ENCODE peak calls at places on chromosomes 2 and 18, in five cellular contexts. P, O, Z, T and G are unnamed samples.

GRCh38 chr2:126638781-126639180 is 17.2 kb upstream of the GYPC start:
- DNase-seq in Z (no peak), P (no peak), T (no peak), O (no peak), G (no peak)

GRCh38 chr2:180519276-180519675 is 461.1 kb upstream of the UBE2E3 start:
- DNase-seq in P (peak; percentile 12), O (no peak), T (no peak), Z (no peak), G (no peak)

GRCh38 chr18:51128533-51128932 is 68.9 kb downstream of the MEX3C start:
- DNase-seq in P (no peak), O (no peak), T (no peak), Z (no peak), G (no peak)

GRCh38 chr2:65263257-65263656 is 35.6 kb downstream of the ACTR2 start:
- DNase-seq in Z (no peak), T (no peak), O (no peak), P (no peak), G (no peak)

GRCh38 chr2:6337123-6337830 is 528.4 kb downstream of the CMPK2 start:
- DNase-seq in T (no peak), Z (no peak), P (no peak), O (no peak), G (peak; percentile 3)

GRCh38 chr18:1018211-1018651 is 113.6 kb downstream of the ADCYAP1 start:
- DNase-seq in P (no peak), Z (no peak), T (no peak), O (no peak), G (no peak)

GRCh38 chr2:425947-426346 is 138.1 kb upstream of the ALKAL2 start:
- DNase-seq in Z (no peak), P (no peak), O (no peak), T (no peak), G (no peak)

GRCh38 chr2:80166457-80166856 is 138.1 kb downstream of the LRRTM1 start:
- DNase-seq in T (no peak), Z (no peak), O (peak; percentile 49), P (no peak), G (no peak)

GRCh38 chr2:48419884-48420511 is 110.0 kb upstream of the STON1 start:
- DNase-seq in O (no peak), T (no peak), P (no peak), Z (no peak), G (no peak)

GRCh38 chr2:98615481-98615880 is 7.1 kb downstream of the UNC50 start:
- DNase-seq in O (no peak), P (no peak), Z (no peak), T (no peak), G (peak; percentile 44)

GRCh38 chr2:199458017-199458805 is 472 bp upstream of the SATB2 start:
- DNase-seq in P (no peak), T (no peak), Z (no peak), O (peak; percentile 75), G (peak; percentile 64)

GRCh38 chr18:38369772-38370690 is 804.4 kb upstream of the CELF4 start:
- DNase-seq in T (peak; percentile 12), P (no peak), O (no peak), Z (no peak), G (no peak)

GRCh38 chr2:233118601-233119000 is 58.5 kb downstream of the INPP5D start:
- DNase-seq in O (no peak), Z (no peak), T (no peak), P (no peak), G (no peak)

GRCh38 chr2:85017436-85018048 is 46.6 kb downstream of the KCMF1 start:
- DNase-seq in Z (no peak), P (no peak), O (peak; percentile 25), T (no peak), G (peak; percentile 61)

GRCh38 chr2:1940660-1941059 is 196.3 kb upstream of the PXDN start:
- DNase-seq in O (peak; percentile 2), T (no peak), Z (no peak), P (no peak), G (no peak)

GRCh38 chr2:138137949-138138348 is 173.7 kb downstream of the HNMT start:
- DNase-seq in P (peak; percentile 63), T (no peak), O (no peak), Z (no peak), G (no peak)

GRCh38 chr2:144583741-144584453 is 64.0 kb upstream of the ZEB2 start:
- DNase-seq in O (peak; percentile 37), P (no peak), T (no peak), Z (no peak), G (no peak)

GRCh38 chr2:3635171-3636008 is 22.6 kb upstream of the ALLC start:
- DNase-seq in Z (no peak), P (no peak), O (no peak), T (no peak), G (no peak)

GRCh38 chr2:119223521-119224390 is at the start of gene STEAP3:
- DNase-seq in T (no peak), O (peak; percentile 91), Z (peak; percentile 65), P (peak; percentile 74), G (peak; percentile 86)
- TF ChIP-seq CREB1 in T (no peak), O (no peak), Z (no peak), P (no peak), G (no peak)

GRCh38 chr18:11689972-11690570 is 1.0 kb downstream of the GNAL start:
- DNase-seq in T (no peak), O (no peak), P (no peak), Z (no peak), G (no peak)

GRCh38 chr18:11689031-11689971 is at the start of gene GNAL:
- DNase-seq in T (no peak), O (peak; percentile 53), P (peak; percentile 55), Z (peak; percentile 75), G (peak; percentile 96)
- TF ChIP-seq EZH2 in T (peak; percentile 91), O (peak; percentile 64), P (peak; percentile 75), Z (no peak), G (no peak)

DNA sequence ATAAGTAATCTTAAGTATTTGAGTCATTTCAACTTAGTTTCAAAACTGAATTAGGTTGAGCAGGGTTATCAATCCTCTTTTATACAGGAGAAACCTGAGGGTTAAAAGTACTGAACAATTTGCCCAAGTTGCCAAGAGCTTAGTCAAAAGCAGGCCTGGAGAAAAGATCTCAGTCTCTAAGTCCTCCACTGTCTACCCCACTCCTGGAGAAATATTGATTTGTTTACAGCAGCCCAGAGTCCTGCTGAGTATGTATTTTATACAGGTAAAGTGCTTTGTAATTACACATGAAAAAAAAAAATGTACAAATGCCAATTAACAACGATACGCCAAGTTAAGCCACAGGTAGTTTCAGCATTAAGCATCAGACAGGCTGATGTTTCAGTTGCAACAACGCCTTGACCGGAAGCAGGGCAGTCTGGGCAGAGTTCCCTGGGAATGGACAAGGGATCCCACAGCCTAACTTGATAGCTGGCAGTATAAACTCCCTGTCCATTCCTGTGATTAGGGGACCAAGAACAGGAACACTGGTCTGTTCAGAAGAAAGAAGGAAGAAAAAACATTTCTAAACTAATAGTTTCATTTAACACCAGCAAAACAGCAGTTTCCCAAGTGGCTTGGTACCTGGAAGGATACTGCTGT is 132.9 kb downstream of the MYO5B start:
- DNase-seq in T (no peak), P (no peak), O (no peak), Z (no peak), G (no peak)
- TF ChIP-seq CREB1 in T (no peak), P (no peak), O (no peak), Z (no peak), G (no peak)

GRCh38 chr2:63057249-63058148 is 6.9 kb downstream of the OTX1 start:
- DNase-seq in P (no peak), O (no peak), Z (no peak), T (no peak), G (peak; percentile 37)

GRCh38 chr2:63053889-63054725 is 3.5 kb downstream of the OTX1 start:
- DNase-seq in P (no peak), O (no peak), T (no peak), Z (peak; percentile 80), G (peak; percentile 94)

GRCh38 chr2:63054812-63055509 is 4.3 kb downstream of the OTX1 start:
- DNase-seq in Z (no peak), P (no peak), O (no peak), T (no peak), G (peak; percentile 85)

GRCh38 chr2:63056309-63057065 is 5.9 kb downstream of the OTX1 start:
- DNase-seq in O (no peak), Z (no peak), P (no peak), T (no peak), G (peak; percentile 77)

GRCh38 chr2:63055510-63056308 is 5.1 kb downstream of the OTX1 start:
- DNase-seq in P (no peak), T (no peak), O (no peak), Z (no peak), G (peak; percentile 62)
- TF ChIP-seq EZH2 in P (no peak), T (no peak), O (no peak), Z (peak; percentile 93), G (peak; percentile 85)

GRCh38 chr18:9536354-9537152 is 61.2 kb downstream of the RALBP1 start:
- DNase-seq in Z (no peak), O (no peak), T (no peak), P (no peak), G (no peak)

GRCh38 chr18:9534844-9535243 is 59.5 kb downstream of the RALBP1 start:
- DNase-seq in O (no peak), T (no peak), P (no peak), Z (no peak), G (no peak)

GRCh38 chr18:9535430-9535972 is 60.2 kb downstream of the RALBP1 start:
- DNase-seq in P (peak; percentile 87), O (no peak), Z (no peak), T (no peak), G (no peak)

GRCh38 chr18:9530226-9531009 is 55.1 kb downstream of the RALBP1 start:
- DNase-seq in T (no peak), O (no peak), P (no peak), Z (no peak), G (no peak)

DNA sequence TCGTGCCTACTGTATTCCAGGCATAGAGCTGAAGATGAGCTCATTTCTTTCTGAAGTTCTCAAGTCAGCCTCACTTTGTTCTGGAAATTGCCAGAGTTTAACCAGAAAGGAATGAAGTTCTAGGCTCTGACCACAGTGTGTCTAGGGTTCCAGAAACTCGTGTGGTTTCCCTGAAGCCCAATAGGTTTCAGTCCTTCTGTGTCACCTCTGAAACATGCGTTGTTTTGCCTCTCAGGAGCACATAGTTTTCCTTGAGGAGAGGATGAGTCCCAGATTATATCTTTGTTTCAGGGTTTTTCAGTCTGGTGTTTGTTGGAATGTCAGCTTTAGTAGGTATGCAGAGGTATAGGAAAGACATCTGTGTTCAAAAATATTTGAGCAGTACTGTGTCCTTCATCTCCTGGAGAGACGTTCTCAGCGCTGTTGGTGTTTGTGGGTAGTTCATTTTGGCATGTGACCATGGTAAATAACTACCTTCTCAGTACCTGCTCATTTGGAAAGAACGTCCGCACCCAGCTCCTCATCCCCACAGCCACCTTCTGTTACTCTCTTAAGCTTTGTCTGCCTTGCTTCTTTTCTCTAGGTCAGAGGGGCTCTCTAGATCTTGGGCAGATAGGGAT is 56.6 kb downstream of the RALBP1 start:
- DNase-seq in T (no peak), O (no peak), Z (no peak), P (no peak), G (no peak)
- TF ChIP-seq CREB1 in T (no peak), O (no peak), Z (no peak), P (no peak), G (no peak)

GRCh38 chr2:161555826-161556225 is 68.4 kb upstream of the SLC4A10 start:
- DNase-seq in P (no peak), T (no peak), Z (no peak), O (no peak), G (no peak)

GRCh38 chr2:161552015-161552414 is 72.2 kb upstream of the SLC4A10 start:
- DNase-seq in P (no peak), T (no peak), O (no peak), Z (no peak), G (no peak)

GRCh38 chr2:161556440-161556839 is 67.8 kb upstream of the SLC4A10 start:
- DNase-seq in Z (no peak), O (no peak), T (no peak), P (no peak), G (no peak)

GRCh38 chr2:161557538-161557937 is 66.7 kb upstream of the SLC4A10 start:
- DNase-seq in P (no peak), Z (no peak), T (no peak), O (no peak), G (no peak)
- TF ChIP-seq EZH2 in P (no peak), Z (no peak), T (no peak), O (no peak), G (no peak)